ENCODE peak calls at places on chromosomes 13 and 19, in four cellular contexts. U, A, G and P are unnamed samples. For H3K4me1, the result is how much of the 10 kb centered on the place peaks cover.

GRCh38 chr19:41302624-41303351 is 7.2 kb upstream of the CCDC97 start:
- DNase-seq in U (no peak), A (no peak), G (no peak), P (no peak)

GRCh38 chr19:29396925-29397324 is 128.9 kb upstream of the VSTM2B start:
- DNase-seq in U (no peak), A (no peak), G (no peak), P (no peak)

GRCh38 chr13:97946951-97947588 is 6.4 kb upstream of the IPO5 start:
- DNase-seq in U (no peak), A (no peak), G (peak), P (no peak)

GRCh38 chr13:80030491-80030890 is 310.4 kb downstream of the SPRY2 start:
- DNase-seq in U (no peak), A (peak), G (no peak), P (peak)

GRCh38 chr13:78598382-78598781 is 5.0 kb downstream of the POU4F1 start:
- DNase-seq in U (no peak), A (peak), G (no peak), P (no peak)

GRCh38 chr13:37134411-37135041 is 29.1 kb upstream of the CSNK1A1L start:
- DNase-seq in U (no peak), A (no peak), G (peak), P (no peak)

GRCh38 chr19:41997851-41998229 is 3.8 kb upstream of the ATP1A3 start:
- DNase-seq in U (no peak), A (no peak), G (no peak), P (no peak)

GRCh38 chr19:10501971-10502523 is 1.1 kb downstream of the KEAP1 start:
- DNase-seq in U (peak), A (peak), G (no peak), P (peak)

GRCh38 chr13:51797664-51798488 is 6.1 kb downstream of the DHRS12 start:
- DNase-seq in U (no peak), A (peak), G (peak), P (peak)

GRCh38 chr13:75870397-75870801 is 234.3 kb downstream of the LMO7 start:
- DNase-seq in U (no peak), A (peak), G (no peak), P (no peak)

GRCh38 chr19:1765904-1766799 is 12.8 kb downstream of the ONECUT3 start:
- DNase-seq in U (no peak), A (no peak), G (no peak), P (no peak)

GRCh38 chr13:35832551-35832950 is 298.6 kb downstream of the DCLK1 start:
- DNase-seq in U (no peak), A (no peak), G (no peak), P (no peak)

GRCh38 chr13:24718192-24718965 is 38.2 kb downstream of the ATP12A start:
- DNase-seq in U (no peak), A (no peak), G (no peak), P (no peak)

GRCh38 chr19:53394974-53395839 is at the start of gene ZNF765:
- DNase-seq in U (peak), A (peak), G (peak), P (peak)

GRCh38 chr19:1837625-1838105 is 10.6 kb downstream of the REXO1 start:
- DNase-seq in U (peak), A (peak), G (no peak), P (peak)

GRCh38 chr13:35475960-35476943 is at the start of gene MAB21L1:
- DNase-seq in U (no peak), A (peak), G (peak), P (peak)

GRCh38 chr19:2602391-2603181 is 99.9 kb downstream of the GNG7 start:
- DNase-seq in U (peak), A (peak), G (peak), P (no peak)

GRCh38 chr13:103097366-103097928 is 31.2 kb upstream of the SLC10A2 start:
- DNase-seq in U (no peak), A (no peak), G (no peak), P (no peak)

GRCh38 chr19:3328743-3329142 is 37.6 kb upstream of the NFIC start:
- DNase-seq in U (no peak), A (no peak), G (no peak), P (no peak)

GRCh38 chr13:27624071-27624470 is 2.4 kb downstream of the POLR1D start:
- DNase-seq in U (no peak), A (no peak), G (no peak), P (no peak)

GRCh38 chr13:48874165-48874564 is 101.5 kb upstream of the FNDC3A start:
- DNase-seq in U (no peak), A (no peak), G (no peak), P (no peak)

GRCh38 chr19:35585844-35586243 is at the start of gene PMIS2:
- DNase-seq in U (no peak), A (peak), G (no peak), P (peak)

GRCh38 chr13:94115054-94115453 is 364.4 kb downstream of the DCT start:
- DNase-seq in U (no peak), A (no peak), G (no peak), P (no peak)

GRCh38 chr13:107233541-107233940 is 665.6 kb upstream of the ARGLU1 start:
- DNase-seq in U (no peak), A (no peak), G (no peak), P (no peak)

GRCh38 chr19:42220751-42221097 is 612 bp downstream of the ZNF526 start:
- DNase-seq in U (no peak), A (peak), G (no peak), P (no peak)

DNA sequence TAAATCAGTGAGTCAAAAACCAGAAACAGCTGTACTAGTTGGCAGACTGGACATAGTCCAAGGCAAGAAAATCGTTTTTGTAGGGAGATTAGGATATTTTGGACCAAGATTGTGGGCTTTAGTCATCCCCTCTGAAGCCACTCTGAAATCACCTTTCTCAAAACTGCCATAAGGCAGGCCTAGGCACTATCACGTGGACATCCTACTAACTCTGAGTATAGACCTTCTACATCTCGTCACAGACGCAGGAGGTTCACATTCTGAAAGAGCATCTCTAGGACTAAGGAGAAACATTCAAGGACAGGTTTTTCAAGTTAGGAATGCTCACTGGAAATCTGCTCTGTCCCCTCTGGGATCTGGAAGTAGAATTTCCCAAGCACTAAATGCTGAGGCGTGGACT is 2.4 kb upstream of the RUBCNL start:
- DNase-seq in U (no peak), A (no peak), G (no peak), P (no peak)
- H3K4me1 ChIP-seq in U (under half), A (under half), G (under half), P (under half)

GRCh38 chr19:6066661-6067646 is 43.3 kb downstream of the RFX2 start:
- DNase-seq in U (peak), A (peak), G (peak), P (peak)
- H3K4me3 ChIP-seq in U (peak), A (no peak), G (no peak), P (no peak)

DNA sequence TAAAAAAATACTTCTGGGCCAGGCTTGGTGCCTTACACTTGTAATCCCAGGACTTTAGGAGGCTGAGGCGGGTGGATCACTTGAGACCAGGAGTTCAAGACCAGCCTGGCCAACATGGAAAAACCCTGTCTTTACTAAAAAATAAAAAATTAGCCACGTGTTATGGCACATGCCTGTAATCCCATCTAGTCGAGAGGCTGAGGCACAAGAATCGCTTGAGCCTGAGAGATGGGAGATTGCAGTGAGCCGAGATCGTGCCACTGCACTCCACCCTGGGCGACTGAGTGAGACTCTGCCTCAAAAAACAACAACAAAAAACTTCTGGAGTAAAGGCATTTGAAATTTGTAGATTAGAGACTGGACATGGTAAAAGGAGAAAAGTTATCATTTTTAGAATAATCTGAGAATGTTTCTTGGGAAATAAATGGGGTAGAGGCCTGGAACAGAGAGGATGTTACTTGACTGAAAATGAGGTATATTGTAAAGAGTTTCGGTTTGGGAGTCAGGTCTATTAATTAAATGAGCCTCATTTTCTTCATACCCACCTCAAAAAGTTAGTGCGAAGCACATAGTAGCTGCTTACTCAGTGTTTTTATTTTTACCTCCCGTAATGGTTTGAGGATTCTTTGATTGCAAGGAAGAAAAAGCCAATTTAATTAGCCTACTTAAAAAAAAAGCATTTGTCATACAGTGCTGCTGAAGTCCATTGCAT is 2.6 kb downstream of the AKAP11 start:
- DNase-seq in U (no peak), A (no peak), G (no peak), P (no peak)
- H3K4me1 ChIP-seq in U (under half), A (under half), G (under half), P (under half)

DNA sequence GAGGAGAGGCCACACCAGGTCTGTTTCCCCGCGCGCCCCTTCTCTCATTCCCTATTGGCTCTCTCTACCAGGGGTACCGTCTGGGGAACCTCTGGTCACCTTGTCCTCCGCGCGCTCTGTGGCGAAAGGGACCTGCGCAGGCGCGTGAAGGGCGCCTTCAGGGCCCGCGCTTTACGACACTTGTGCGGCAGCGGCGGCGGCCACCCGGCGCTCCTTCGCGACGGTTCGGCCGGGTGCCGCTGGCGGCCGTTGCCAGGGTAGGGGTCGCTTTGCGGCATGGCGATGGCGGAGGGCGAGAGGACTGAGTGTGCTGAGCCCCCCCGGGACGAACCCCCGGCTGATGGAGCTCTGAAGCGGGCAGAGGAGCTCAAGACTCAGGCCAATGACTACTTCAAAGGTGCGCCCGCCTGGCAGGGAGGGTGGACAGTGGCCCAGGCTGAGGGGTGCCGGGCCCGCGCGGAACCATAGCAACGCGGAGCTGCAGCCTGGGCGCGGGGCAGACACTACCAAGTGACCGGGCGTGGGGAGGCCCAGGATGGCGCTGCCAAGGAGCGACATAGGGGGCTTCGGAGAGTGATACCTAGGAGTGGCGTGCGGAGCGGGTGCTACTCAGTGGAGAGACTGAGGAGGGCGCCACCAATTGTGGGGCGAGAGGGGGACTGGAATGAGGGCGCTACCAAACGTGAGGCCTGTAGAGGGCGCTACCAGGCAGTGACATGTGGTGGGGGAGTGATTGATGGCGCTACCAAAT is at the start of gene PPP5C:
- DNase-seq in U (peak), A (peak), G (peak), P (peak)
- H3K4me3 ChIP-seq in U (peak), A (peak), G (peak), P (peak)

GRCh38 chr13:22061806-22062391 is 391.0 kb downstream of the FGF9 start:
- DNase-seq in U (no peak), A (no peak), G (no peak), P (no peak)

GRCh38 chr13:22061371-22061805 is 390.5 kb downstream of the FGF9 start:
- DNase-seq in U (no peak), A (no peak), G (no peak), P (no peak)

GRCh38 chr13:22063416-22064124 is 392.7 kb downstream of the FGF9 start:
- DNase-seq in U (no peak), A (no peak), G (no peak), P (peak)

GRCh38 chr13:22062478-22063205 is 391.8 kb downstream of the FGF9 start:
- DNase-seq in U (no peak), A (no peak), G (no peak), P (peak)

GRCh38 chr13:22064854-22065646 is 394.2 kb downstream of the FGF9 start:
- DNase-seq in U (no peak), A (peak), G (no peak), P (no peak)
- H3K4me1 ChIP-seq in U (under half), A (under half), G (under half), P (under half)

DNA sequence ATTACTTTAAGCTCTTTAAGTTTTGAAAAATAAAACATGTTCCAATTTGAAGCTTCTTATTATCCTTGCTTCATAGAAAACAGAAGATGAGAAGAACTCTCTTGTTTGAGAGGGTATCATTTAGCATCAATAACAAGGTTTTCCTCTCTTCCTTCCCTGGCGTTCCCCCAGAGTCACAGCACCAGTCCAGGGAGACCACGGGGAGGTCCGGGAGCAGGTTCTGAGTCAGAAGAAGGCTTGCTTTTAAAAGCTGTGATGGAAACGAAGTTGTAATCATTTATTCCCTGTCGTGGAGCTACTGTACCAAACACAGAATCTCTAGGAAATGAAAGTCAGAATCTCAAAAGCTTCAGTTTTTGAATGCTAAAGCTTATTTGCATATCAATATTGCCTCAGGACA is 174.0 kb upstream of the LSM14A start:
- DNase-seq in U (no peak), A (no peak), G (no peak), P (no peak)
- H3K4me3 ChIP-seq in U (no peak), A (no peak), G (no peak), P (no peak)

GRCh38 chr19:38679839-38680238 is 32.4 kb downstream of the ACTN4 start:
- DNase-seq in U (no peak), A (no peak), G (peak), P (no peak)
- H3K4me1 ChIP-seq in U (half or more), A (under half), G (half or more), P (half or more)